ENCODE peak calls at places on chromosomes 3 and 15, in nine cellular contexts. P, F, C, R, V, X, S, G and Y are unnamed samples.

GRCh38 chr3:54756330-54756731 is 171.5 kb downstream of the LRTM1 start:
- DNase-seq in P (no peak), F (no peak), C (no peak), R (peak), V (no peak), X (no peak), S (no peak), G (no peak), Y (no peak)

GRCh38 chr3:119600732-119601131 is 3.0 kb downstream of the PLA1A start:
- DNase-seq in P (no peak), F (peak), C (peak), R (peak), V (no peak), X (peak), S (no peak), G (no peak), Y (no peak)

GRCh38 chr3:31980530-31981205 is 394 bp downstream of the OSBPL10 start:
- DNase-seq in P (peak), F (no peak), C (peak), R (peak), V (peak), X (peak), S (no peak), G (peak), Y (no peak)

GRCh38 chr3:168049366-168049974 is 46.3 kb downstream of the GOLIM4 start:
- DNase-seq in P (no peak), F (no peak), C (no peak), R (peak), V (no peak), X (no peak), S (no peak), G (no peak), Y (no peak)

GRCh38 chr15:60223161-60223560 is 174.6 kb downstream of the ANXA2 start:
- DNase-seq in P (no peak), F (no peak), C (no peak), R (no peak), V (no peak), X (no peak), S (no peak), G (no peak), Y (no peak)

GRCh38 chr15:52180196-52180835 is 10.9 kb downstream of the GNB5 start:
- DNase-seq in P (no peak), F (no peak), C (no peak), R (no peak), V (no peak), X (no peak), S (no peak), G (no peak), Y (peak)

GRCh38 chr15:78322243-78322642 is 17.9 kb upstream of the CRABP1 start:
- DNase-seq in P (no peak), F (no peak), C (no peak), R (peak), V (no peak), X (no peak), S (no peak), G (no peak), Y (no peak)

GRCh38 chr3:64555351-64555750 is 132.4 kb downstream of the ADAMTS9 start:
- DNase-seq in P (no peak), F (no peak), C (no peak), R (no peak), V (no peak), X (no peak), S (no peak), G (no peak), Y (peak)

GRCh38 chr3:113421082-113421481 is 20.2 kb downstream of the CFAP44 start:
- DNase-seq in P (no peak), F (no peak), C (no peak), R (no peak), V (no peak), X (no peak), S (no peak), G (no peak), Y (no peak)

GRCh38 chr3:186021673-186022362 is 84.0 kb upstream of the TRA2B start:
- DNase-seq in P (no peak), F (peak), C (no peak), R (peak), V (no peak), X (no peak), S (no peak), G (no peak), Y (no peak)

GRCh38 chr3:59764131-59764530 is 714.3 kb upstream of the CFAP20DC start:
- DNase-seq in P (no peak), F (no peak), C (no peak), R (peak), V (no peak), X (no peak), S (no peak), G (no peak), Y (no peak)